ENCODE peak calls at places on chromosomes 3 and 15, in four cellular contexts. N is transverse colon, Y is endothelial cell of umbilical vein, I is ovary. C is an unnamed sample.

GRCh38 chr3:127688416-127689265 is 15.9 kb downstream of the ABTB1 start:
- DNase-seq in N (peak; percentile 20), Y (no peak), I (peak; percentile 7), C (no peak)

GRCh38 chr3:27666708-27667107 is 55.4 kb downstream of the EOMES start:
- DNase-seq in N (peak; percentile 49), Y (no peak), I (peak; percentile 41), C (peak; percentile 77)

GRCh38 chr15:56996746-56997470 is 78.5 kb downstream of the TCF12 start:
- DNase-seq in N (no peak), Y (no peak), I (no peak), C (no peak)

GRCh38 chr15:78315686-78316085 is 16.3 kb upstream of the SKIC8 start:
- DNase-seq in N (peak; percentile 54), Y (no peak), I (no peak), C (no peak)

GRCh38 chr3:58626841-58627579 is 39.6 kb downstream of the FAM3D start:
- DNase-seq in N (no peak), Y (no peak), I (no peak), C (no peak)

GRCh38 chr15:59150185-59150584 is 45.2 kb downstream of the CCNB2 start:
- DNase-seq in N (no peak), Y (no peak), I (no peak), C (no peak)

GRCh38 chr15:48415036-48415886 is 84.0 kb downstream of the DUT start:
- DNase-seq in N (no peak), Y (peak; percentile 75), I (no peak), C (no peak)

GRCh38 chr3:29759021-29759359 is 478.1 kb downstream of the RBMS3 start:
- DNase-seq in N (no peak), Y (no peak), I (no peak), C (no peak)

GRCh38 chr15:74752486-74753395 is 4.1 kb downstream of the CYP1A2 start:
- DNase-seq in N (no peak), Y (no peak), I (no peak), C (no peak)

GRCh38 chr3:155872904-155873646 is 2.6 kb downstream of the GMPS start:
- DNase-seq in N (no peak), Y (no peak), I (no peak), C (no peak)

GRCh38 chr3:170107926-170108325 is 70.1 kb downstream of the GPR160 start:
- DNase-seq in N (no peak), Y (no peak), I (no peak), C (no peak)

GRCh38 chr3:123694377-123695147 is 109.7 kb upstream of the HACD2 start:
- DNase-seq in N (no peak), Y (peak; percentile 21), I (no peak), C (no peak)

GRCh38 chr3:184002469-184002868 is 15.2 kb downstream of the ABCC5 start:
- DNase-seq in N (no peak), Y (no peak), I (no peak), C (no peak)

GRCh38 chr15:47184003-47184404 is 533.3 kb upstream of the SEMA6D start:
- DNase-seq in N (peak; percentile 11), Y (peak; percentile 62), I (no peak), C (no peak)

GRCh38 chr15:69660114-69660513 is 207.5 kb downstream of the RPLP1 start:
- DNase-seq in N (no peak), Y (no peak), I (no peak), C (peak; percentile 14)

GRCh38 chr3:138332472-138333073 is 2.9 kb upstream of the NME9 start:
- DNase-seq in N (no peak), Y (peak; percentile 29), I (no peak), C (no peak)

GRCh38 chr15:40534371-40534770 is 30.5 kb downstream of the CCDC32 start:
- DNase-seq in N (no peak), Y (no peak), I (no peak), C (no peak)

GRCh38 chr3:38017445-38018295 is 11.8 kb downstream of the PLCD1 start:
- DNase-seq in N (no peak), Y (no peak), I (peak; percentile 11), C (no peak)

GRCh38 chr3:190120161-190121060 is at the start of gene P3H2:
- DNase-seq in N (peak; percentile 84), Y (peak; percentile 93), I (peak; percentile 88), C (peak; percentile 89)

GRCh38 chr15:100783296-100783695 is 96.3 kb upstream of the ALDH1A3 start:
- DNase-seq in N (no peak), Y (no peak), I (peak; percentile 7), C (no peak)

GRCh38 chr15:74958908-74959642 is 2.5 kb upstream of the RPP25 start:
- DNase-seq in N (no peak), Y (no peak), I (no peak), C (no peak)

GRCh38 chr3:51959651-51960050 is 4.5 kb downstream of the GPR62 start:
- DNase-seq in N (no peak), Y (no peak), I (peak; percentile 15), C (no peak)

GRCh38 chr3:52055537-52056351 is 627 bp downstream of the DUSP7 start:
- DNase-seq in N (peak; percentile 36), Y (peak; percentile 58), I (peak; percentile 44), C (peak; percentile 67)

GRCh38 chr3:153043729-153044314 is 118.2 kb upstream of the RAP2B start:
- DNase-seq in N (no peak), Y (peak; percentile 43), I (no peak), C (no peak)

GRCh38 chr15:74134387-74135027 is 4.1 kb downstream of the ISLR2 start:
- DNase-seq in N (peak; percentile 38), Y (peak; percentile 41), I (no peak), C (peak; percentile 62)

GRCh38 chr3:178520436-178520835 is 15.8 kb upstream of the KCNMB2 start:
- DNase-seq in N (no peak), Y (peak; percentile 29), I (no peak), C (no peak)

GRCh38 chr3:178522200-178523052 is 13.8 kb upstream of the KCNMB2 start:
- DNase-seq in N (no peak), Y (peak; percentile 31), I (no peak), C (no peak)

GRCh38 chr3:178517665-178518366 is 18.4 kb upstream of the KCNMB2 start:
- DNase-seq in N (no peak), Y (no peak), I (no peak), C (no peak)

GRCh38 chr3:178519701-178520100 is 16.5 kb upstream of the KCNMB2 start:
- DNase-seq in N (no peak), Y (no peak), I (no peak), C (no peak)

DNA sequence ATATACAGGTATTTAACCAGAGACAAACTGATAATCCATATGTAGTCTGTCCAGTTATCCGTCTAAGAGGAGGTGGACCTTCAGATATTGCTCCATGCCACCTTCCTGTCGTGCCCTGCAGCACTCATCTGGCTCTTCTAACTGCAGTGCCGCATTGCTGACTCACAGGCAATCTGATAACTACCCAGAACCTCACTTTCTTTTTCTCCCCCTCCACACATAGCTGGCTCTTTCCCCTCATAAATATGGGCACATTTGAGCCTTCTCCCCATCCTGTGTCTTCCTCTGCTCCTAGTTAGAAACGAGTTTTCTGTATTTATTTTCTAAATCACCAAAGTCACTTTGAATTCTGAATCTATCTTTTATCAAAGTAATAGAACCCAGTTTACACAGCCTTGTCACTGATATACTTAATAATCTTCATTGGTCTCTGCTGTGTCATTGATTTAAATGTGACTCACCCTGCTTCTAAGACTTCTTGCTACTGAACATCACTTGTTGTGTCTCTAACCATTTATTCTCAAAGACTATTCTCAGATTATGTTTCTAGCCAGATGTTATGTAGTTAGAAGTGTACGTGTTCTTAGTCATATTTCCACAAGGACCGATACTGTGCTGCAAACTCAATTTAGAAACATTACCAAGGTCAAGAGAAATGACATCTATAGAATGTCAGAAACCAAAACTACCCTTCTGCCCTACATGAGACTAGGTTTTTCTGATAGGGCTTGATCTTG is 17.4 kb upstream of the KCNMB2 start:
- DNase-seq in N (no peak), Y (peak; percentile 9), I (no peak), C (peak; percentile 21)
- TF ChIP-seq POLR2A in N (no peak), Y (no peak), I (no peak), C (no peak)

GRCh38 chr3:198030125-198030524 is 70.1 kb downstream of the LMLN start:
- DNase-seq in N (no peak), Y (no peak), I (no peak), C (no peak)
- TF ChIP-seq CTCF in N (no peak), Y (no peak), I (no peak), C (no peak)

GRCh38 chr3:45931476-45931875 is 11.8 kb upstream of the CXCR6 start:
- DNase-seq in N (no peak), Y (no peak), I (no peak), C (no peak)
- H3K36me3 ChIP-seq in N (no peaks in the 10 kb centered on the region), Y (peaks cover 29% of the 10 kb centered on the region), I (no peaks in the 10 kb centered on the region), C (no peaks in the 10 kb centered on the region)

GRCh38 chr15:28080386-28080785 is 18.7 kb downstream of the OCA2 start:
- DNase-seq in N (no peak), Y (no peak), I (no peak), C (no peak)

GRCh38 chr15:28084547-28084946 is 14.6 kb downstream of the OCA2 start:
- DNase-seq in N (no peak), Y (no peak), I (no peak), C (no peak)

GRCh38 chr15:28081594-28081993 is 17.5 kb downstream of the OCA2 start:
- DNase-seq in N (no peak), Y (no peak), I (no peak), C (no peak)

GRCh38 chr15:28085489-28086174 is 13.5 kb downstream of the OCA2 start:
- DNase-seq in N (no peak), Y (no peak), I (no peak), C (no peak)

DNA sequence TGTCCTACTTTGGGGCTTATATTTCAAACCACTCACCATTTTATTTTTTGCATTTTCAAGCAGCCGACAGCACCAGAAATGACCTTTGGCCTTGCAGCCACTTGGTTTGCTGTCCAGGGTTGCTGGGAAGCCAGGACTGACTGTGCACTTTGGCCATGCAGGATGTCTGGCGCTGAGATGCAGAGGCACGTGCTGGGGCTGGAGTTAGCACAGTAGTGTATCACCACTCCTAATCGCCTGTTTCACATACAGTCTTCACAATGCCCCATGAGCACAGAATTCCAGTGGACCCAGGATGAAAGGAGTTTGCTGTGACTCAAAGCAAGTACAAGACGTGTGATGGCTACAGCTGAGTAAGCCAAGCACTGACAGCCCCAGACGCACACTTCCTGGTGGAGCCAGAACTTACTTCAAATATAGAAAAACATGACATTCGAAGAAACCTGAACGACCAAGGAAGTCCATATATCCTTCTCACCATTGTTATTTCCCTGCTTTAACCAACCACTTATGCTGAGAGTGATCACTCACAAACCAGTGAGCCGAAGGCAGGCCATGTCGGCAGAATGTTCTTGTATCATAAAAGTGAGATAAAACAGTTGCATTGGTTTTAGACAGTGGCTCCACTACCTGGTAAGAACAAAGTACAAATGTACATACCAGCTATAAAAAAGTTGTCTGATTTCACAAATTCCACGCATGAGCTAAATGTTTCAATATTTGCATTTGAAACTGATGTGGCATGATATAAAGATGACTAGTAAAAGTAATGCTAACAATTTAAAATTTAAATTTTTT is 16.0 kb downstream of the OCA2 start:
- DNase-seq in N (peak; percentile 50), Y (no peak), I (no peak), C (no peak)
- TF ChIP-seq POLR2A in N (no peak), Y (no peak), I (no peak), C (no peak)